ENCODE peak calls at places on chromosome 20, in five cellular contexts. One of them, this sample, is unnamed.

GRCh38 chr20:62977613-62978558 is 25.4 kb downstream of the SLC17A9 start:
- DNase-seq in ovary: no peak
- DNase-seq in left ventricle myocardium inferior: no peak
- DNase-seq in glutamatergic neuron: no peak
- DNase-seq in psoas muscle: no peak
- DNase-seq in this sample: no peak

GRCh38 chr20:2101057-2101934 is at the start of gene STK35:
- DNase-seq in ovary: no peak
- DNase-seq in left ventricle myocardium inferior: no peak
- DNase-seq in glutamatergic neuron: peak
- DNase-seq in psoas muscle: peak
- DNase-seq in this sample: no peak

GRCh38 chr20:21286775-21287174 is 16.4 kb upstream of the XRN2 start:
- DNase-seq in ovary: no peak
- DNase-seq in left ventricle myocardium inferior: no peak
- DNase-seq in glutamatergic neuron: no peak
- DNase-seq in psoas muscle: no peak
- DNase-seq in this sample: no peak

GRCh38 chr20:13336308-13337089 is 115.4 kb downstream of the ISM1 start:
- DNase-seq in ovary: no peak
- DNase-seq in left ventricle myocardium inferior: no peak
- DNase-seq in glutamatergic neuron: no peak
- DNase-seq in psoas muscle: no peak
- DNase-seq in this sample: no peak

GRCh38 chr20:5118220-5119142 is 1.3 kb downstream of the PCNA start:
- DNase-seq in ovary: no peak
- DNase-seq in left ventricle myocardium inferior: no peak
- DNase-seq in glutamatergic neuron: no peak
- DNase-seq in psoas muscle: no peak
- DNase-seq in this sample: no peak

GRCh38 chr20:13342469-13343242 is 121.6 kb downstream of the ISM1 start:
- DNase-seq in ovary: no peak
- DNase-seq in left ventricle myocardium inferior: no peak
- DNase-seq in glutamatergic neuron: no peak
- DNase-seq in psoas muscle: no peak
- DNase-seq in this sample: no peak

GRCh38 chr20:36544134-36545018 is 3.1 kb downstream of the MYL9 start:
- DNase-seq in ovary: peak
- DNase-seq in left ventricle myocardium inferior: peak
- DNase-seq in glutamatergic neuron: no peak
- DNase-seq in psoas muscle: no peak
- DNase-seq in this sample: no peak

GRCh38 chr20:38242848-38243449 is 17.6 kb downstream of the KIAA1755 start:
- DNase-seq in ovary: no peak
- DNase-seq in left ventricle myocardium inferior: no peak
- DNase-seq in glutamatergic neuron: no peak
- DNase-seq in psoas muscle: no peak
- DNase-seq in this sample: no peak

GRCh38 chr20:1469925-1470571 is 3.4 kb upstream of the NSFL1C start:
- DNase-seq in ovary: peak
- DNase-seq in left ventricle myocardium inferior: peak
- DNase-seq in glutamatergic neuron: peak
- DNase-seq in psoas muscle: peak
- DNase-seq in this sample: peak

GRCh38 chr20:50308513-50309279 is 118.1 kb downstream of the CEBPB start:
- DNase-seq in ovary: peak
- DNase-seq in left ventricle myocardium inferior: peak
- DNase-seq in glutamatergic neuron: no peak
- DNase-seq in psoas muscle: peak
- DNase-seq in this sample: peak

GRCh38 chr20:12914804-12915203 is 94.0 kb upstream of the SPTLC3 start:
- DNase-seq in ovary: no peak
- DNase-seq in left ventricle myocardium inferior: no peak
- DNase-seq in glutamatergic neuron: no peak
- DNase-seq in psoas muscle: no peak
- DNase-seq in this sample: no peak

GRCh38 chr20:62014889-62015375 is 50.7 kb downstream of the TAF4 start:
- DNase-seq in ovary: no peak
- DNase-seq in left ventricle myocardium inferior: no peak
- DNase-seq in glutamatergic neuron: no peak
- DNase-seq in psoas muscle: no peak
- DNase-seq in this sample: no peak

GRCh38 chr20:17617868-17618672 is 48.2 kb downstream of the DSTN start:
- DNase-seq in ovary: no peak
- DNase-seq in left ventricle myocardium inferior: peak
- DNase-seq in glutamatergic neuron: no peak
- DNase-seq in psoas muscle: no peak
- DNase-seq in this sample: peak

GRCh38 chr20:6079011-6079410 is 25.2 kb upstream of the LRRN4 start:
- DNase-seq in ovary: no peak
- DNase-seq in left ventricle myocardium inferior: no peak
- DNase-seq in glutamatergic neuron: no peak
- DNase-seq in psoas muscle: no peak
- DNase-seq in this sample: no peak

GRCh38 chr20:22446613-22447447 is 137.5 kb downstream of the FOXA2 start:
- DNase-seq in ovary: no peak
- DNase-seq in left ventricle myocardium inferior: no peak
- DNase-seq in glutamatergic neuron: no peak
- DNase-seq in psoas muscle: peak
- DNase-seq in this sample: no peak

GRCh38 chr20:36975085-36975829 is 23.7 kb upstream of the SAMHD1 start:
- DNase-seq in ovary: no peak
- DNase-seq in left ventricle myocardium inferior: no peak
- DNase-seq in glutamatergic neuron: no peak
- DNase-seq in psoas muscle: no peak
- DNase-seq in this sample: no peak

GRCh38 chr20:57249772-57250171 is 16.7 kb downstream of the BMP7 start:
- DNase-seq in ovary: no peak
- DNase-seq in left ventricle myocardium inferior: no peak
- DNase-seq in glutamatergic neuron: no peak
- DNase-seq in psoas muscle: no peak
- DNase-seq in this sample: no peak

GRCh38 chr20:14360386-14360785 is 23.0 kb upstream of the FLRT3 start:
- DNase-seq in ovary: no peak
- DNase-seq in left ventricle myocardium inferior: no peak
- DNase-seq in glutamatergic neuron: no peak
- DNase-seq in psoas muscle: no peak
- DNase-seq in this sample: no peak

GRCh38 chr20:31760457-31761240 is 21.6 kb downstream of the TPX2 start:
- DNase-seq in ovary: no peak
- DNase-seq in left ventricle myocardium inferior: no peak
- DNase-seq in glutamatergic neuron: no peak
- DNase-seq in psoas muscle: no peak
- DNase-seq in this sample: no peak

GRCh38 chr20:36145877-36146707 is 8.4 kb upstream of the EPB41L1 start:
- DNase-seq in ovary: no peak
- DNase-seq in left ventricle myocardium inferior: peak
- DNase-seq in glutamatergic neuron: no peak
- DNase-seq in psoas muscle: peak
- DNase-seq in this sample: no peak

GRCh38 chr20:4490595-4491280 is 231.0 kb upstream of the PRND start:
- DNase-seq in ovary: no peak
- DNase-seq in left ventricle myocardium inferior: no peak
- DNase-seq in glutamatergic neuron: no peak
- DNase-seq in psoas muscle: no peak
- DNase-seq in this sample: no peak

GRCh38 chr20:24504331-24505285 is 35.2 kb downstream of the SYNDIG1 start:
- DNase-seq in ovary: no peak
- DNase-seq in left ventricle myocardium inferior: no peak
- DNase-seq in glutamatergic neuron: no peak
- DNase-seq in psoas muscle: no peak
- DNase-seq in this sample: no peak

GRCh38 chr20:2794866-2795447 is 5.5 kb downstream of the CPXM1 start:
- DNase-seq in ovary: no peak
- DNase-seq in left ventricle myocardium inferior: no peak
- DNase-seq in glutamatergic neuron: no peak
- DNase-seq in psoas muscle: no peak
- DNase-seq in this sample: no peak

GRCh38 chr20:41232971-41233926 is 84.3 kb downstream of the ZHX3 start:
- DNase-seq in ovary: no peak
- DNase-seq in left ventricle myocardium inferior: no peak
- DNase-seq in glutamatergic neuron: no peak
- DNase-seq in psoas muscle: no peak
- DNase-seq in this sample: no peak

GRCh38 chr20:5741089-5741488 is 9.1 kb upstream of the SHLD1 start:
- DNase-seq in ovary: no peak
- DNase-seq in left ventricle myocardium inferior: no peak
- DNase-seq in glutamatergic neuron: no peak
- DNase-seq in psoas muscle: no peak
- DNase-seq in this sample: no peak

GRCh38 chr20:35297153-35297552 is 4.9 kb upstream of the FAM83C start:
- DNase-seq in ovary: no peak
- DNase-seq in left ventricle myocardium inferior: no peak
- DNase-seq in glutamatergic neuron: no peak
- DNase-seq in psoas muscle: no peak
- DNase-seq in this sample: no peak

GRCh38 chr20:15555913-15556312 is 1017.3 kb downstream of the KIF16B start:
- DNase-seq in ovary: no peak
- DNase-seq in left ventricle myocardium inferior: no peak
- DNase-seq in glutamatergic neuron: no peak
- DNase-seq in psoas muscle: no peak
- DNase-seq in this sample: no peak

GRCh38 chr20:11740975-11741374 is 176.7 kb upstream of the BTBD3 start:
- DNase-seq in ovary: no peak
- DNase-seq in left ventricle myocardium inferior: no peak
- DNase-seq in glutamatergic neuron: no peak
- DNase-seq in psoas muscle: no peak
- DNase-seq in this sample: no peak

GRCh38 chr20:48750941-48751620 is 76.7 kb downstream of the PREX1 start:
- DNase-seq in ovary: no peak
- DNase-seq in left ventricle myocardium inferior: peak
- DNase-seq in glutamatergic neuron: no peak
- DNase-seq in psoas muscle: peak
- DNase-seq in this sample: no peak

GRCh38 chr20:47727170-47727880 is 58.0 kb downstream of the SULF2 start:
- DNase-seq in ovary: no peak
- DNase-seq in left ventricle myocardium inferior: peak
- DNase-seq in glutamatergic neuron: no peak
- DNase-seq in psoas muscle: peak
- DNase-seq in this sample: no peak

GRCh38 chr20:14214046-14214445 is 123.4 kb downstream of the FLRT3 start:
- DNase-seq in ovary: no peak
- DNase-seq in left ventricle myocardium inferior: no peak
- DNase-seq in glutamatergic neuron: no peak
- DNase-seq in psoas muscle: no peak
- DNase-seq in this sample: no peak

GRCh38 chr20:45019027-45019763 is 52.9 kb downstream of the STK4 start:
- DNase-seq in ovary: no peak
- DNase-seq in left ventricle myocardium inferior: no peak
- DNase-seq in glutamatergic neuron: no peak
- DNase-seq in psoas muscle: no peak
- DNase-seq in this sample: no peak

GRCh38 chr20:60365063-60365640 is 406.9 kb downstream of the CDH26 start:
- DNase-seq in ovary: no peak
- DNase-seq in left ventricle myocardium inferior: no peak
- DNase-seq in glutamatergic neuron: no peak
- DNase-seq in psoas muscle: no peak
- DNase-seq in this sample: no peak
- TF ChIP-seq CTCF in ovary: no peak
- TF ChIP-seq CTCF in left ventricle myocardium inferior: no peak
- TF ChIP-seq CTCF in glutamatergic neuron: no peak
- TF ChIP-seq CTCF in psoas muscle: no peak
- TF ChIP-seq CTCF in this sample: no peak

DNA sequence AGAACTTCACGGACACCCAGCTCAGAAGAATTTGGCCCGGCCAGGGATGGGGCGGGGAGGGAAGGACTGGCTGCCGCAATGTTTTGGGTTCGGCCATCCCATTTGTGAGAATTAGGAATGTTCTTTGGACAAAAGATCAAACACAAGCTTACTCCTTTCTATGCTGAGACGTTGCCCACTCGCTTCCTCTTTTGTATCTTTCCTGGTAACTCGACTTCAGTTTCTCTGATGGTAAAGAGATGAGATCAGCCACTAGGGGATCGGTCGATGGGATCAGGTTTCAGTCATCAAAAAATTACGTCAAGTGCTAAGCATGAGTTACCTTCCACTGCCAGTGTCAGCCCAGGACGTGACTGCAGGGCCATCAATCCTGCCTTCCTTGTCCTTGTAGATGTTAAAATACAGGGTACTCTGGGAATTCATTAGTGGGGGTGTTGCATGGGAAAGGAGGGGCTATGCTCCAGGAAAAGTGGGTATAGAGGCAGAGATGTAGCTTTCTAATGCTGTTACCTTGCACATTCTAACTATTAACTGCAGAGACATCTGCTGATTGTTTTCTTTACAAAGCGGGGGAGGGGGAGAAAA is 190.2 kb downstream of the TSHZ2 start:
- DNase-seq in ovary: peak
- DNase-seq in left ventricle myocardium inferior: peak
- DNase-seq in glutamatergic neuron: peak
- DNase-seq in psoas muscle: peak
- DNase-seq in this sample: peak
- TF ChIP-seq CTCF in ovary: no peak
- TF ChIP-seq CTCF in left ventricle myocardium inferior: peak
- TF ChIP-seq CTCF in glutamatergic neuron: peak
- TF ChIP-seq CTCF in psoas muscle: no peak
- TF ChIP-seq CTCF in this sample: peak

DNA sequence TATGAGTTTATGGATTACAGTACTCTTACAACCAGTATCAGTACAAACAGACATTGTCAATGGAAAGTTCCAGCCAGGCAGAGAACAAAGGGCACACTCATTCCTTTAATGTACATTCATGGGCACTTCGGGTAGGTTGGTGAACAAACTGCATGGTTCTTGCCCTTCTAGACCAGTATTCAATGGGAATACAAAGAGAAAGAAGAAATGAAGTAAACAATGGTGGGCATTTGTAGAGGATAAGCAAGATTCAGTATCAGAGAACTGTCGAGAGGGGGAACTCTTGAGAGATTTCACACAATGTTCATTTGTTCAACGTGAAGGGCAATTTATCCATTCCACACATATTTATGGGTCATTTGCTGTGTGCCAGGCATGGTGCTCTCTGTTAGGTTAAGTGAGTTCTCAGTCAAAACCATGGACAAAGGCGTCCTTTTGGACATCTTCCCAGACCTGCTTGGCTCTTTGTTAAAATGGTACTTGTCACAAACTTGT is 714.8 kb downstream of the DHX35 start:
- DNase-seq in ovary: no peak
- DNase-seq in left ventricle myocardium inferior: no peak
- DNase-seq in glutamatergic neuron: no peak
- DNase-seq in psoas muscle: no peak
- DNase-seq in this sample: no peak
- TF ChIP-seq CTCF in ovary: no peak
- TF ChIP-seq CTCF in left ventricle myocardium inferior: no peak
- TF ChIP-seq CTCF in glutamatergic neuron: no peak
- TF ChIP-seq CTCF in psoas muscle: no peak
- TF ChIP-seq CTCF in this sample: no peak

GRCh38 chr20:58449703-58450138 is 60.7 kb downstream of the VAPB start:
- DNase-seq in ovary: no peak
- DNase-seq in left ventricle myocardium inferior: no peak
- DNase-seq in glutamatergic neuron: peak
- DNase-seq in psoas muscle: no peak
- DNase-seq in this sample: no peak
- TF ChIP-seq CTCF in ovary: no peak
- TF ChIP-seq CTCF in left ventricle myocardium inferior: no peak
- TF ChIP-seq CTCF in glutamatergic neuron: no peak
- TF ChIP-seq CTCF in psoas muscle: no peak
- TF ChIP-seq CTCF in this sample: no peak

GRCh38 chr20:7174554-7174953 is 407.1 kb downstream of the BMP2 start:
- DNase-seq in ovary: no peak
- DNase-seq in left ventricle myocardium inferior: no peak
- DNase-seq in glutamatergic neuron: no peak
- DNase-seq in psoas muscle: no peak
- DNase-seq in this sample: no peak
- TF ChIP-seq CTCF in ovary: no peak
- TF ChIP-seq CTCF in left ventricle myocardium inferior: peak
- TF ChIP-seq CTCF in glutamatergic neuron: no peak
- TF ChIP-seq CTCF in psoas muscle: no peak
- TF ChIP-seq CTCF in this sample: no peak

This sample was measured in mesothelial cell of epicardium.